ENCODE peak calls at places on chromosomes 6 and 20, in four cellular contexts. H, B, K and O are unnamed samples.

GRCh38 chr20:56995635-56996075 is 270.8 kb downstream of the BMP7 start:
- DNase-seq in B (peak), K (no peak), H (no peak), O (peak)

GRCh38 chr20:59785118-59785959 is 148.1 kb downstream of the SYCP2 start:
- DNase-seq in B (no peak), H (no peak), K (no peak), O (no peak)

GRCh38 chr6:96940322-96940721 is 15.8 kb downstream of the KLHL32 start:
- DNase-seq in B (no peak), K (no peak), H (no peak), O (no peak)

GRCh38 chr20:42193119-42193518 is 574.9 kb upstream of the CHD6 start:
- DNase-seq in B (no peak), K (no peak), H (no peak), O (no peak)

GRCh38 chr6:151254451-151255081 is 14.8 kb downstream of the AKAP12 start:
- DNase-seq in H (no peak), K (no peak), B (peak), O (no peak)

GRCh38 chr20:32672982-32673727 is 586 bp downstream of the C20orf203 start:
- DNase-seq in H (no peak), B (no peak), K (no peak), O (no peak)

GRCh38 chr6:100475554-100476325 is 11.0 kb upstream of the SIM1 start:
- DNase-seq in B (no peak), H (no peak), K (no peak), O (no peak)

GRCh38 chr20:35001596-35002362 is 46.1 kb downstream of the MYH7B start:
- DNase-seq in H (no peak), B (no peak), K (peak), O (no peak)

GRCh38 chr6:82567621-82568020 is 204.0 kb downstream of the TPBG start:
- DNase-seq in B (no peak), K (no peak), H (no peak), O (no peak)

GRCh38 chr6:168979254-168979653 is 274.4 kb downstream of the THBS2 start:
- DNase-seq in B (no peak), K (no peak), H (no peak), O (no peak)

GRCh38 chr6:140729521-140729920 is 1355.1 kb upstream of the CITED2 start:
- DNase-seq in K (no peak), B (no peak), H (no peak), O (no peak)

GRCh38 chr6:66897576-66897975 is 1190.5 kb upstream of the EYS start:
- DNase-seq in H (no peak), K (no peak), B (no peak), O (no peak)

GRCh38 chr20:17617212-17617867 is 47.5 kb downstream of the DSTN start:
- DNase-seq in B (peak), K (peak), H (no peak), O (peak)

GRCh38 chr6:157281570-157281969 is 41.7 kb downstream of the TMEM242 start:
- DNase-seq in H (no peak), K (no peak), B (no peak), O (no peak)

GRCh38 chr20:35302421-35303335 is 10.5 kb upstream of the FAM83C start:
- DNase-seq in H (no peak), B (no peak), K (no peak), O (no peak)

GRCh38 chr20:13915244-13915643 is 75.2 kb downstream of the SEL1L2 start:
- DNase-seq in K (no peak), H (no peak), B (no peak), O (no peak)

GRCh38 chr6:147033267-147033666 is 170.9 kb upstream of the STXBP5 start:
- DNase-seq in H (no peak), K (no peak), B (no peak), O (no peak)

GRCh38 chr6:45132059-45132458 is 196.1 kb upstream of the RUNX2 start:
- DNase-seq in B (peak), K (no peak), H (no peak), O (no peak)

GRCh38 chr20:22575087-22575721 is 9.2 kb downstream of the FOXA2 start:
- DNase-seq in H (no peak), B (no peak), K (no peak), O (no peak)

GRCh38 chr20:45347936-45348809 is at the start of gene SDC4:
- DNase-seq in H (peak), B (peak), K (peak), O (no peak)

GRCh38 chr20:50991076-50991475 is 31.8 kb downstream of the KCNG1 start:
- DNase-seq in H (no peak), K (no peak), B (no peak), O (no peak)

GRCh38 chr6:36823421-36824096 is 15.7 kb downstream of the CPNE5 start:
- DNase-seq in H (no peak), K (no peak), B (no peak), O (no peak)

GRCh38 chr20:40990542-40991120 is 38.0 kb upstream of the TOP1 start:
- DNase-seq in B (peak), H (peak), K (peak), O (peak)

GRCh38 chr20:62043131-62043914 is 22.4 kb downstream of the TAF4 start:
- DNase-seq in H (no peak), B (no peak), K (peak), O (no peak)

GRCh38 chr6:30841644-30842504 is 42.4 kb upstream of the DDR1 start:
- DNase-seq in H (no peak), B (no peak), K (no peak), O (no peak)

GRCh38 chr6:37688088-37688850 is 9.4 kb downstream of the MDGA1 start:
- DNase-seq in H (no peak), K (no peak), B (no peak), O (no peak)

GRCh38 chr6:75449625-75450206 is 43.9 kb downstream of the FILIP1 start:
- DNase-seq in K (no peak), B (no peak), H (no peak), O (no peak)

GRCh38 chr20:40630723-40631631 is 58.1 kb downstream of the MAFB start:
- DNase-seq in K (no peak), B (no peak), H (no peak), O (no peak)

GRCh38 chr20:840858-841567 is 7.5 kb downstream of the FAM110A start:
- DNase-seq in K (no peak), H (no peak), B (no peak), O (no peak)

GRCh38 chr6:77837034-77837784 is 184.4 kb downstream of the MEI4 start:
- DNase-seq in K (no peak), B (no peak), H (no peak), O (no peak)

GRCh38 chr20:20894753-20895152 is 182.3 kb upstream of the RALGAPA2 start:
- DNase-seq in K (peak), B (no peak), H (no peak), O (no peak)

GRCh38 chr6:5905431-5906339 is 101.0 kb downstream of the NRN1 start:
- DNase-seq in K (peak), H (no peak), B (no peak), O (no peak)